ENCODE peak calls at places on chromosomes 5 and 9, in seven cellular contexts. H, C, F, V, Z, X and E are unnamed samples.
A peak's percentile ranks its signal among the peaks of the same experiment; 100 is the strongest.

GRCh38 chr9:87885484-87886189 is 3.0 kb downstream of the SPATA31E1 start:
- DNase-seq in X (no peak), Z (no peak), V (no peak), C (no peak), F (no peak), H (no peak), E (no peak)

GRCh38 chr9:136688274-136689107 is 1.2 kb upstream of the AGPAT2 start:
- DNase-seq in X (no peak), C (no peak), H (peak; percentile 73), V (peak; percentile 67), Z (peak; percentile 74), F (no peak), E (peak; percentile 81)

GRCh38 chr5:171306785-171307591 is 2.1 kb upstream of the TLX3 start:
- DNase-seq in C (peak; percentile 61), X (no peak), V (no peak), F (no peak), Z (no peak), H (no peak), E (no peak)

GRCh38 chr9:129473523-129474244 is 147.2 kb downstream of the C9orf50 start:
- DNase-seq in H (no peak), F (no peak), V (no peak), Z (no peak), X (no peak), C (no peak), E (no peak)

GRCh38 chr9:942805-943580 is 33.5 kb upstream of the DMRT3 start:
- DNase-seq in H (no peak), V (peak; percentile 38), F (no peak), Z (no peak), C (no peak), X (no peak), E (no peak)

GRCh38 chr9:22144226-22144625 is 135.1 kb upstream of the CDKN2B start:
- DNase-seq in H (no peak), C (no peak), Z (no peak), F (no peak), X (no peak), V (no peak), E (no peak)

GRCh38 chr5:120614512-120614911 is 150.4 kb downstream of the PRR16 start:
- DNase-seq in X (no peak), F (no peak), C (no peak), Z (no peak), H (no peak), V (no peak), E (no peak)

GRCh38 chr5:160685695-160686094 is 166.3 kb downstream of the ATP10B start:
- DNase-seq in Z (no peak), F (no peak), C (no peak), V (peak; percentile 60), H (peak; percentile 39), X (no peak), E (peak; percentile 43)

GRCh38 chr5:107936532-107936931 is 265.8 kb upstream of the EFNA5 start:
- DNase-seq in Z (no peak), V (no peak), H (no peak), X (no peak), F (no peak), C (no peak), E (no peak)

GRCh38 chr9:80369641-80370040 is 797.9 kb downstream of the TLE4 start:
- DNase-seq in V (no peak), Z (no peak), X (no peak), H (no peak), F (no peak), C (no peak), E (no peak)

GRCh38 chr5:176579323-176579722 is 30.2 kb downstream of the CDHR2 start:
- DNase-seq in X (no peak), H (no peak), C (no peak), V (no peak), Z (no peak), F (no peak), E (no peak)

GRCh38 chr9:130264414-130265350 is 878 bp upstream of the HMCN2 start:
- DNase-seq in V (no peak), Z (no peak), H (peak; percentile 10), X (no peak), C (no peak), F (no peak), E (no peak)

GRCh38 chr9:76621011-76621410 is 143.2 kb upstream of the PCA3 start:
- DNase-seq in V (no peak), H (no peak), Z (no peak), X (no peak), F (no peak), C (no peak), E (no peak)

GRCh38 chr5:177443144-177443983 is 3.2 kb upstream of the PRR7 start:
- DNase-seq in X (no peak), C (no peak), F (no peak), V (no peak), H (no peak), Z (no peak), E (no peak)

GRCh38 chr9:76658510-76659231 is 105.6 kb upstream of the PCA3 start:
- DNase-seq in Z (peak; percentile 20), F (no peak), V (peak; percentile 63), H (peak; percentile 64), C (no peak), X (no peak), E (peak; percentile 62)

GRCh38 chr5:94969174-94969573 is 315.7 kb downstream of the MCTP1 start:
- DNase-seq in H (peak; percentile 8), F (no peak), X (no peak), V (peak; percentile 33), Z (no peak), C (no peak), E (no peak)

GRCh38 chr5:61330879-61331406 is 1.1 kb upstream of the ZSWIM6 start:
- DNase-seq in F (peak; percentile 91), V (peak; percentile 83), Z (peak; percentile 97), X (peak; percentile 74), H (peak; percentile 46), C (peak; percentile 52), E (peak; percentile 51)

GRCh38 chr9:130939405-130939941 is 426 bp upstream of the FIBCD1 start:
- DNase-seq in F (no peak), X (no peak), C (peak; percentile 42), Z (no peak), V (no peak), H (no peak), E (no peak)

GRCh38 chr5:84303315-84303714 is 81.4 kb downstream of the EDIL3 start:
- DNase-seq in Z (no peak), C (no peak), V (no peak), H (no peak), X (no peak), F (no peak), E (no peak)

GRCh38 chr5:155402927-155403645 is 389.5 kb downstream of the KIF4B start:
- DNase-seq in C (no peak), V (no peak), X (no peak), H (no peak), Z (no peak), F (no peak), E (no peak)

GRCh38 chr5:150156540-150156939 is 895 bp upstream of the PDGFRB start:
- DNase-seq in C (no peak), V (no peak), F (no peak), Z (no peak), X (no peak), H (no peak), E (no peak)

GRCh38 chr5:150153957-150154617 is 1.6 kb downstream of the PDGFRB start:
- DNase-seq in Z (no peak), X (no peak), C (no peak), F (no peak), V (peak; percentile 48), H (no peak), E (no peak)

GRCh38 chr5:150154618-150155134 is 969 bp downstream of the PDGFRB start:
- DNase-seq in H (no peak), F (no peak), X (no peak), Z (no peak), C (no peak), V (no peak), E (no peak)

GRCh38 chr5:150156033-150156381 is 362 bp upstream of the PDGFRB start:
- DNase-seq in F (no peak), V (no peak), H (no peak), Z (no peak), X (no peak), C (no peak), E (no peak)

GRCh38 chr5:150155258-150156032 is at the start of gene PDGFRB:
- DNase-seq in V (peak; percentile 28), Z (peak; percentile 86), X (peak; percentile 65), H (peak; percentile 82), C (peak; percentile 67), F (peak; percentile 55), E (peak; percentile 82)
- TF ChIP-seq CTCF in V (no peak), Z (no peak), X (no peak), H (no peak), C (no peak), F (no peak), E (no peak)

GRCh38 chr9:107274096-107274495 is 9.0 kb upstream of the RAD23B start:
- DNase-seq in X (no peak), F (no peak), Z (no peak), C (no peak), H (no peak), V (peak; percentile 30), E (no peak)
- TF ChIP-seq CTCF in X (no peak), F (no peak), Z (no peak), C (no peak), H (no peak), V (peak; percentile 16), E (no peak)

DNA sequence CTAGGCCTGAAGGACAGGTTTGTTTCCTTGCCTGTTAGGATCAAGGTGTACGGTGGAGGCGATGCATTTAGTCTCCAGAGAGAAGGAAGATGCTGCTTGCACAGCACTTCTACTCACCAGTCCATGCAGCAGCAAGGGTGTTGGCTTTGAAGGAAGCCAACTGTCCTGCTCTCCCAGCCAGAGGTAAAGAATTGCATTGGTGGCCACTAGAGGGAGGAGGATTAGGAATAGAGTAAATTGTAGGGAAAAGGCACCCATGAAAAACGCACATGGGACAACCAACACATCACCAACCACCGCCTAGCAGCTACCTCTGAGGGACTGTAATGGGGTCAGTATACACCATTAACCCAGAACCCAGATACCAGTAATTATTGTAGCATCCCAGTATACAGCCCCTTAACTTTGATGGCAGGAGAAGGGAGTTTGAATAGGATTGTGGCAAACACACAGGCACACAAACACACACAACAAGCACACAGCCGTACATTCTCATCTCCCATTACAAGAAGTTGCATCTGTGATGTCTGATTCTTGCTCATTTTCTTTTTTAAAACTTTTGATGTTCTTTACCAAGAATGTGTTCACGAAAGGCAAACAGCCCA is 267.7 kb downstream of the ADAMTS6 start:
- DNase-seq in H (no peak), X (no peak), Z (no peak), C (peak; percentile 30), F (no peak), V (peak; percentile 17), E (no peak)
- TF ChIP-seq CTCF in H (peak; percentile 22), X (no peak), Z (no peak), C (peak; percentile 48), F (peak; percentile 27), V (peak; percentile 35), E (no peak)

DNA sequence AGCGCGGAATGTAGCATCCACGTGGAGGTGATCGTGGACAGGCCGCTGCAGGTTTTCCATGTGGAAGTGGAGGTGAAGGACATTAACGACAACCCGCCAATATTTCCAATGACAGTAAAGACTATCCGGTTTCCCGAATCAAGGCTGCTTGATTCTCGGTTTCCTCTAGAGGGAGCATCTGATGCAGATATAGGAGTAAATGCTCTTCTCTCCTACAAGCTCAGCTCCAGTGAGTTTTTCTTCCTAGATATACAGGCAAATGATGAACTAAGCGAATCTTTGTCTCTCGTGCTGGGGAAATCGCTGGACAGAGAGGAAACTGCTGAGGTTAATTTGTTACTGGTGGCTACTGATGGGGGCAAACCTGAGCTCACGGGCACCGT is 598 bp downstream of the PCDHA2 start:
- DNase-seq in F (no peak), V (no peak), X (no peak), Z (no peak), C (no peak), H (no peak), E (no peak)
- TF ChIP-seq CTCF in F (no peak), V (no peak), X (no peak), Z (no peak), C (no peak), H (no peak), E (no peak)

GRCh38 chr9:110638381-110638954 is 30.1 kb upstream of the MUSK start:
- DNase-seq in V (peak; percentile 34), X (no peak), H (no peak), Z (no peak), F (no peak), C (no peak), E (no peak)
- TF ChIP-seq CTCF in V (peak; percentile 15), X (no peak), H (no peak), Z (no peak), F (peak; percentile 47), C (no peak), E (no peak)